ENCODE peak calls at places on chromosomes 1 and 21, in five cellular contexts. X is AG20443; O is effector CD4-positive, alpha-beta T cell; B is Right ventricle myocardium superior; Z is CD4-positive, alpha-beta memory T cell. C is an unnamed sample.

GRCh38 chr1:53378932-53379661 is 51.2 kb upstream of the LRP8 start:
- DNase-seq in X (no peak), O (no peak), B (no peak), Z (no peak), C (no peak)

GRCh38 chr1:116988248-116988647 is 13.3 kb upstream of the CD101 start:
- DNase-seq in X (peak; percentile 56), O (no peak), B (peak; percentile 66), Z (no peak), C (no peak)

GRCh38 chr1:54804471-54805132 is 3.5 kb upstream of the TTC22 start:
- DNase-seq in X (no peak), O (no peak), B (no peak), Z (no peak), C (no peak)

GRCh38 chr21:28632718-28633408 is 359.8 kb downstream of the LTN1 start:
- DNase-seq in X (peak; percentile 53), O (no peak), B (no peak), Z (no peak), C (no peak)

GRCh38 chr1:232108598-232108997 is 482.0 kb downstream of the DISC1 start:
- DNase-seq in X (no peak), O (no peak), B (no peak), Z (no peak), C (no peak)

GRCh38 chr1:1039145-1039910 is 19.4 kb downstream of the AGRN start:
- DNase-seq in X (no peak), O (no peak), B (no peak), Z (no peak), C (no peak)

GRCh38 chr1:114323959-114324825 is 170.5 kb upstream of the SYT6 start:
- DNase-seq in X (no peak), O (no peak), B (no peak), Z (no peak), C (no peak)

GRCh38 chr21:35716886-35717285 is 343.4 kb downstream of the SETD4 start:
- DNase-seq in X (no peak), O (no peak), B (no peak), Z (no peak), C (no peak)

GRCh38 chr1:170145691-170146676 is at the start of gene NTMT2:
- DNase-seq in X (no peak), O (no peak), B (peak; percentile 68), Z (no peak), C (no peak)

GRCh38 chr1:79079770-79080169 is 73.2 kb upstream of the ADGRL4 start:
- DNase-seq in X (peak; percentile 81), O (no peak), B (no peak), Z (no peak), C (no peak)

GRCh38 chr1:52904590-52905375 is 16.8 kb downstream of the ECHDC2 start:
- DNase-seq in X (peak; percentile 66), O (no peak), B (no peak), Z (peak; percentile 34), C (no peak)

GRCh38 chr1:27601771-27602509 is 2.0 kb downstream of the AHDC1 start:
- DNase-seq in X (peak; percentile 52), O (no peak), B (peak; percentile 73), Z (no peak), C (no peak)

GRCh38 chr21:27157097-27157496 is 190.2 kb upstream of the ADAMTS5 start:
- DNase-seq in X (no peak), O (no peak), B (no peak), Z (no peak), C (no peak)

GRCh38 chr21:38691626-38692025 is 114.1 kb upstream of the ETS2 start:
- DNase-seq in X (no peak), O (no peak), B (no peak), Z (no peak), C (no peak)

GRCh38 chr1:43796111-43796581 is 88.8 kb downstream of the ST3GAL3 start:
- DNase-seq in X (peak; percentile 71), O (no peak), B (no peak), Z (no peak), C (no peak)

GRCh38 chr1:3799976-3800685 is 3.8 kb upstream of the LRRC47 start:
- DNase-seq in X (no peak), O (no peak), B (no peak), Z (no peak), C (no peak)

GRCh38 chr1:112172294-112172882 is 182.9 kb upstream of the KCND3 start:
- DNase-seq in X (peak; percentile 52), O (no peak), B (peak; percentile 44), Z (no peak), C (peak; percentile 59)

GRCh38 chr1:184802739-184803492 is 48.3 kb upstream of the EDEM3 start:
- DNase-seq in X (no peak), O (no peak), B (no peak), Z (no peak), C (no peak)

GRCh38 chr1:232285138-232285537 is 344.8 kb downstream of the SIPA1L2 start:
- DNase-seq in X (no peak), O (no peak), B (no peak), Z (no peak), C (no peak)

GRCh38 chr1:203628185-203628996 is 1.8 kb downstream of the ATP2B4 start:
- DNase-seq in X (peak; percentile 45), O (no peak), B (peak; percentile 65), Z (peak; percentile 52), C (peak; percentile 14)

GRCh38 chr1:53575141-53575947 is 116.1 kb downstream of the DMRTB1 start:
- DNase-seq in X (no peak), O (no peak), B (no peak), Z (no peak), C (no peak)

GRCh38 chr1:44775930-44776748 is 799 bp downstream of the RPS8 start:
- DNase-seq in X (peak; percentile 20), O (no peak), B (no peak), Z (peak; percentile 72), C (no peak)

GRCh38 chr1:111621050-111621449 is 1.5 kb downstream of the RAP1A start:
- DNase-seq in X (peak; percentile 10), O (no peak), B (no peak), Z (peak; percentile 72), C (no peak)

GRCh38 chr1:178540646-178541045 is 27.7 kb downstream of the TEX35 start:
- DNase-seq in X (peak; percentile 74), O (no peak), B (no peak), Z (no peak), C (no peak)

GRCh38 chr21:25813917-25814316 is 79.1 kb downstream of the GABPA start:
- DNase-seq in X (no peak), O (no peak), B (no peak), Z (no peak), C (no peak)

GRCh38 chr1:167431261-167431908 is 86.9 kb downstream of the CD247 start:
- DNase-seq in X (no peak), O (no peak), B (no peak), Z (no peak), C (no peak)

GRCh38 chr1:106456832-106457231 is 599.6 kb upstream of the PRMT6 start:
- DNase-seq in X (no peak), O (no peak), B (no peak), Z (no peak), C (no peak)

GRCh38 chr1:1204998-1205768 is 1.2 kb downstream of the TNFRSF18 start:
- DNase-seq in X (no peak), O (peak; percentile 3), B (peak; percentile 29), Z (peak; percentile 44), C (no peak)

GRCh38 chr21:41947596-41948403 is 6.0 kb downstream of the C2CD2 start:
- DNase-seq in X (peak; percentile 69), O (no peak), B (peak; percentile 65), Z (no peak), C (no peak)

GRCh38 chr1:156858555-156858956 is 361 bp downstream of the INSRR start:
- DNase-seq in X (no peak), O (no peak), B (peak; percentile 68), Z (no peak), C (no peak)

GRCh38 chr1:172818841-172819527 is 160.1 kb downstream of the FASLG start:
- DNase-seq in X (no peak), O (no peak), B (no peak), Z (no peak), C (no peak)

GRCh38 chr1:166925791-166926483 is 49.4 kb downstream of the ILDR2 start:
- DNase-seq in X (peak; percentile 58), O (no peak), B (no peak), Z (no peak), C (no peak)